ENCODE peak calls at places on chromosomes 7 and 10, in ten cellular contexts. K is ovary, W is Peyer's patch, E is transverse colon, A is H54, L is IMR-90, R is sigmoid colon, O is GM12891, H is heart left ventricle, P is GM12878. T is an unnamed sample.

GRCh38 chr7:74317146-74317782 is 28.1 kb downstream of the CLIP2 start:
- DNase-seq in O (no peak), E (no peak), H (no peak), K (no peak), W (no peak), L (no peak), P (no peak), R (no peak), A (no peak), T (no peak)

GRCh38 chr7:55593515-55594318 is 21.4 kb upstream of the VOPP1 start:
- DNase-seq in E (peak), L (peak), K (peak), O (no peak), A (peak), R (no peak), P (no peak), W (peak), H (no peak), T (peak)

GRCh38 chr7:76340617-76341131 is 18.1 kb downstream of the YWHAG start:
- DNase-seq in O (no peak), E (no peak), A (no peak), K (no peak), H (no peak), P (no peak), R (peak), L (peak), W (no peak), T (peak)

GRCh38 chr7:129376076-129376777 is 58.0 kb upstream of the STRIP2 start:
- DNase-seq in L (peak), H (no peak), A (no peak), K (no peak), W (peak), E (peak), R (no peak), O (no peak), P (no peak), T (peak)

GRCh38 chr10:15640536-15641085 is 79.1 kb downstream of the ITGA8 start:
- DNase-seq in K (no peak), R (no peak), O (no peak), L (no peak), P (no peak), H (no peak), W (no peak), A (no peak), E (no peak), T (no peak)

GRCh38 chr7:51005074-51005473 is 222.4 kb upstream of the GRB10 start:
- DNase-seq in P (no peak), W (no peak), L (no peak), H (no peak), E (no peak), O (no peak), K (no peak), A (no peak), R (no peak), T (no peak)

GRCh38 chr7:90777075-90777864 is 181.1 kb downstream of the CDK14 start:
- DNase-seq in P (peak), O (no peak), K (peak), R (no peak), A (no peak), E (no peak), L (no peak), W (no peak), H (no peak), T (no peak)

GRCh38 chr10:17003151-17003550 is 126.5 kb downstream of the CUBN start:
- DNase-seq in E (no peak), O (no peak), A (peak), W (no peak), H (no peak), R (no peak), L (peak), P (no peak), K (no peak), T (no peak)

GRCh38 chr7:75737856-75738603 is 711 bp downstream of the HIP1 start:
- DNase-seq in A (no peak), O (no peak), W (no peak), L (no peak), K (no peak), R (peak), E (peak), P (no peak), H (peak), T (peak)

GRCh38 chr7:22884911-22885823 is 62.5 kb upstream of the TOMM7 start:
- DNase-seq in P (peak), E (no peak), L (peak), H (no peak), O (no peak), W (no peak), K (no peak), R (no peak), A (no peak), T (no peak)

GRCh38 chr7:130996841-130997231 is 262.8 kb upstream of the KLF14 start:
- DNase-seq in L (peak), P (no peak), A (no peak), E (peak), O (no peak), R (no peak), W (no peak), K (no peak), H (no peak), T (no peak)
- TF ChIP-seq POLR2A in L (no peak), P (no peak), A (no peak), E (peak), O (no peak), R (no peak), W (no peak), K (no peak), H (no peak), T (no peak)

GRCh38 chr10:37972396-37972795 is 4.1 kb downstream of the ZNF25 start:
- DNase-seq in K (no peak), P (no peak), A (no peak), O (no peak), H (no peak), R (no peak), L (no peak), W (no peak), E (no peak), T (no peak)

GRCh38 chr10:37975407-37975991 is 948 bp downstream of the ZNF25 start:
- DNase-seq in H (no peak), A (no peak), O (no peak), L (peak), P (no peak), K (no peak), E (no peak), R (no peak), W (no peak), T (peak)

GRCh38 chr10:37976880-37977203 is 395 bp upstream of the ZNF25 start:
- DNase-seq in K (no peak), H (no peak), W (no peak), O (no peak), E (no peak), R (no peak), L (no peak), P (no peak), A (no peak), T (no peak)

DNA sequence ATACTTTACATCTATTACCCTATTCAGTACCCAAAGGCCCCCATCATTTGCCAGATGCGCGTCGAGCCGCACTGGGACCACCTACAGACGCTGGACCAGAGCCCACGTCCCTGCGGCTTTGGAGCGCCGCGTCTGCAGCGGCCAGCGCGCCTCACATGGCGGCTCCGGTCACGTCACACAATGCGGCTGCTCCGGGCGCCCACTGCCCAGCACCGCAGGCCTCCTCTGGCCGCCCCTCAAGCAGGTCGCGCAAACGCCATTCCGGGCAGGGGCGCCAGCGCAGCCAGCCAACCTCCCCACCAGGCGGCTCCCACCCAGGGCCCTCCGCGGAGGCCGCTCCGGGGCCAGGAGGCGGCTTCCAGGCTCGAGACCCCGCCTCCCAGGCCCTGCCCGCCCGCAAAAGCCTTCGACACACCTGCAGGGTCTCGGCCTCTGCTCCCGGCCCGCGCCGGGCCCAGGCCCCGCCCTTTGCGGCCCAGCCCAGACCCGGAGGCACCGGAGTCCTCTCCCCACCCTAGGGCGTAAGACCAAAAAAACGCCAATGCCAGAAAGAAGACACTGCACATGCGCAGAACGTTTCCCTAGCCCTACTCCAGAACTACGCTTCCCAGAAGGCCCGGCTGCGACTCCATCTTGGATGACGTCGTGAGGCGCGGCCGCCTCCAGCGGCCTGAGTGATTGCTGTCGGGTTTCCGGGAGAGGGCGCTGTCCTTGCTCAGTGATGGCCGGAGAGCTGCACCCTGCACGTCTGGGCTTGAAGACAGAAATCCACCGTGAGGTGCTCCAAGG is at the start of gene ZNF25:
- DNase-seq in P (peak), A (peak), W (peak), E (peak), L (peak), O (peak), K (peak), H (peak), R (peak), T (peak)
- TF ChIP-seq POLR2A in P (peak), A (peak), W (peak), E (peak), L (peak), O (peak), K (peak), H (no peak), R (peak), T (peak)

GRCh38 chr10:73244866-73245477 is 2.1 kb downstream of the DNAJC9 start:
- DNase-seq in O (no peak), E (no peak), R (no peak), P (no peak), H (no peak), W (no peak), A (no peak), L (no peak), K (no peak), T (peak)
- TF ChIP-seq POLR2A in O (no peak), E (no peak), R (no peak), P (no peak), H (no peak), W (no peak), A (no peak), L (no peak), K (no peak), T (peak)

GRCh38 chr10:26741368-26741767 is 43.9 kb downstream of the PDSS1 start:
- DNase-seq in R (no peak), W (no peak), P (no peak), K (no peak), O (no peak), E (no peak), L (no peak), H (no peak), A (no peak), T (no peak)
- TF ChIP-seq POLR2A in R (no peak), W (no peak), P (no peak), K (no peak), O (no peak), E (no peak), L (no peak), H (no peak), A (no peak), T (no peak)

GRCh38 chr7:27185013-27185707 is at the start of gene HOXA11:
- DNase-seq in E (peak), P (no peak), R (peak), A (no peak), W (no peak), L (peak), K (no peak), O (no peak), H (no peak), T (peak)

GRCh38 chr7:27183682-27184341 is 1.2 kb downstream of the HOXA11 start:
- DNase-seq in E (peak), L (no peak), P (no peak), H (no peak), O (no peak), K (no peak), W (no peak), R (peak), A (no peak), T (no peak)

GRCh38 chr7:27185708-27186449 is 847 bp upstream of the HOXA11 start:
- DNase-seq in L (no peak), P (no peak), O (no peak), E (peak), R (peak), W (no peak), K (no peak), A (no peak), H (no peak), T (no peak)

GRCh38 chr7:27182861-27183681 is 2.0 kb downstream of the HOXA11 start:
- DNase-seq in R (peak), L (no peak), A (no peak), K (no peak), H (no peak), W (no peak), O (no peak), E (peak), P (no peak), T (no peak)

GRCh38 chr7:27184342-27185012 is 555 bp downstream of the HOXA11 start:
- DNase-seq in R (peak), P (no peak), H (no peak), W (no peak), E (peak), A (no peak), L (peak), K (peak), O (no peak), T (peak)
- TF ChIP-seq POLR2A in R (no peak), P (no peak), H (no peak), W (no peak), E (peak), A (peak), L (no peak), K (no peak), O (no peak), T (no peak)

GRCh38 chr10:63465293-63466167 is at the start of gene JMJD1C:
- DNase-seq in P (no peak), R (peak), E (peak), O (peak), L (peak), W (peak), K (peak), H (peak), A (peak), T (peak)
- TF ChIP-seq POLR2A in P (peak), R (peak), E (peak), O (peak), L (peak), W (peak), K (peak), H (no peak), A (peak), T (peak)

GRCh38 chr10:4825868-4826787 is at the start of gene AKR1E2:
- DNase-seq in L (peak), K (peak), P (no peak), H (peak), E (peak), W (peak), R (peak), A (no peak), O (no peak), T (peak)
- TF ChIP-seq POLR2A in L (no peak), K (no peak), P (no peak), H (no peak), E (peak), W (no peak), R (peak), A (no peak), O (no peak), T (peak)

DNA sequence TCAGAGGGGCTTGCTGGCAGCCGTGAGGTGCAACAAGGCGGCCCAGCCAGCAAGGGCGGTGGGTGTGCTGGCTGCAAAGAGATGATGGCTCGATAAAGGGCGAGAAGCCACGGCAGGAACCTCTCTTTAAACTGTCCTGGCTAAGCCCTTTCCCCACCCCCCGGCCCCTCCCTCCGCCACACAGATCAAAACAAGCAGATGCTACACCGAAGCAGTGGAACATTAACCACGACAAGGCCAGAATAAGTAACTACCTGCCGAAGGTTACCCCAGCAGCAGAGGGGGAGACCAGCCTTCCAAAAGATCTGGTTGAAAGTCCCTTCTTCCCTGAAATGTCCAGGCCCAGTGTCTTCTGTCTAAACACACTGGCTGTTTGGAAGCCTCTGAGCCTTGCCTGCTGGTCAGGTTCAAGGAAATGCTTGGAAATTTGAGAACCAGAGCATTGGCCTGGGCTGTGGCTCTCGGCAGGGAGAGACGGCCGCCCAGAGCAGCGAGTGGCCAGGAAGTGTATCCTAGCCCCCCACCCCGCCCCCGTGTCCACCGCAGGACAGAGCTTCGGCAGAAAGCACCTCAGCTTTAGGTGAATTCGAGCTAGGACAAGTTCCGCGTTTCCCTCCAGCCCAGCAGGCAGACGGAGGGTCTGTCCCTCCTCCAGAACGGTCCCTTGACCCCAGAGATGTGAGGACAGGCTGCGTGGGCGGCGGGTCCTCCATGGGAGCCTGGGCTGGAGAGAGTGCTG is 2.1 kb downstream of the FAM20C start:
- DNase-seq in O (no peak), R (no peak), A (peak), E (no peak), L (peak), P (no peak), K (no peak), W (no peak), H (no peak), T (no peak)
- TF ChIP-seq POLR2A in O (no peak), R (no peak), A (no peak), E (no peak), L (no peak), P (no peak), K (no peak), W (no peak), H (no peak), T (no peak)

GRCh38 chr10:43689955-43690771 is 41.5 kb upstream of the ZNF32 start:
- DNase-seq in P (no peak), K (peak), L (peak), A (peak), E (peak), R (peak), W (peak), O (peak), H (peak), T (peak)
- TF ChIP-seq POLR2A in P (no peak), K (peak), L (peak), A (peak), E (peak), R (no peak), W (no peak), O (no peak), H (no peak), T (no peak)

T was measured in erythroblast.